ENCODE peak calls at places on chromosomes 11 and 22, in four cellular contexts. A is right lobe of liver, S is fibroblast of lung, J is HL-60. E is an unnamed sample.

GRCh38 chr11:20672575-20672974 is 3.2 kb downstream of the NELL1 start:
- DNase-seq in A (no peak), S (no peak), J (no peak), E (peak)

GRCh38 chr22:39920134-39920743 is 19.4 kb downstream of the GRAP2 start:
- DNase-seq in A (no peak), S (no peak), J (no peak), E (no peak)

GRCh38 chr22:41092847-41093371 is 517 bp downstream of the EP300 start:
- DNase-seq in A (peak), S (peak), J (peak), E (peak)

GRCh38 chr22:43498856-43499253 is 87.0 kb downstream of the MPPED1 start:
- DNase-seq in A (no peak), S (no peak), J (no peak), E (no peak)

GRCh38 chr22:20024225-20025087 is 3.5 kb downstream of the TANGO2 start:
- DNase-seq in A (no peak), S (no peak), J (no peak), E (no peak)

GRCh38 chr11:47858169-47858543 is 10.0 kb upstream of the NUP160 start:
- DNase-seq in A (no peak), S (peak), J (no peak), E (peak)

GRCh38 chr22:29359469-29359868 is 28.9 kb downstream of the AP1B1 start:
- DNase-seq in A (peak), S (peak), J (no peak), E (peak)

GRCh38 chr11:3738241-3738640 is 59.1 kb downstream of the NUP98 start:
- DNase-seq in A (no peak), S (peak), J (no peak), E (no peak)

GRCh38 chr22:36351921-36352774 is 35.6 kb downstream of the MYH9 start:
- DNase-seq in A (peak), S (peak), J (no peak), E (peak)

GRCh38 chr22:42229455-42230149 is 40.9 kb downstream of the TCF20 start:
- DNase-seq in A (no peak), S (peak), J (no peak), E (no peak)

GRCh38 chr11:102577182-102577581 is 46.6 kb upstream of the MMP7 start:
- DNase-seq in A (no peak), S (peak), J (peak), E (peak)

GRCh38 chr11:10076458-10077141 is 217.4 kb downstream of the SBF2 start:
- DNase-seq in A (peak), S (peak), J (peak), E (peak)

GRCh38 chr11:126378763-126379162 is 23.3 kb downstream of the ST3GAL4 start:
- DNase-seq in A (no peak), S (no peak), J (no peak), E (peak)

GRCh38 chr22:46047841-46048595 is 71.1 kb upstream of the WNT7B start:
- DNase-seq in A (peak), S (no peak), J (no peak), E (no peak)

GRCh38 chr11:1263036-1263435 is 40.2 kb downstream of the MUC5B start:
- DNase-seq in A (no peak), S (no peak), J (no peak), E (no peak)

GRCh38 chr22:30347255-30347892 is 9.3 kb downstream of the SF3A1 start:
- DNase-seq in A (no peak), S (no peak), J (no peak), E (no peak)

DNA sequence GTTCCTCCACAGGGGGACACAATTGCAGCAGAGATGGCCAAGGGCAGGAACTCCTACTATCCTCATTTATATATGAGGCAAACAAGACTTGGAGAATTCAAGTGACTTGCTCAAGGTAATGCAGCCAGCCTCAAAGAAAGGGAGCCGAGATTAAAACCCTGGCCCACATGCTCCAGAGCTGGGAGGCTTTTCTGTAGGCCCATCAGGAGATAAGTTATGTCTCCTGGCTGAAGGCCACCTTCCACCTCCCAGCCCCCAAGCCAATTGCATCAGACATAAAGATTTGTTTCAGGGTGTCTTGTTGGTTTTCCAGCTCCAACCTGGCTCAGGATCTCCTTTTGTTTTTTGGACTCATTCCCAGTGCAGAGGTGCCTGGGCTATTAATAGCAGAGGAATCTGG is 59.5 kb downstream of the SMIM38 start:
- DNase-seq in A (no peak), S (no peak), J (no peak), E (no peak)
- TF ChIP-seq CTCF in A (no peak), S (no peak), J (no peak), E (no peak)

GRCh38 chr11:85717360-85717927 is 31.4 kb upstream of the CCDC89 start:
- DNase-seq in A (no peak), S (no peak), J (no peak), E (no peak)
- H3K4me3 ChIP-seq in A (no peak), S (peak), J (no peak), E (no peak)

DNA sequence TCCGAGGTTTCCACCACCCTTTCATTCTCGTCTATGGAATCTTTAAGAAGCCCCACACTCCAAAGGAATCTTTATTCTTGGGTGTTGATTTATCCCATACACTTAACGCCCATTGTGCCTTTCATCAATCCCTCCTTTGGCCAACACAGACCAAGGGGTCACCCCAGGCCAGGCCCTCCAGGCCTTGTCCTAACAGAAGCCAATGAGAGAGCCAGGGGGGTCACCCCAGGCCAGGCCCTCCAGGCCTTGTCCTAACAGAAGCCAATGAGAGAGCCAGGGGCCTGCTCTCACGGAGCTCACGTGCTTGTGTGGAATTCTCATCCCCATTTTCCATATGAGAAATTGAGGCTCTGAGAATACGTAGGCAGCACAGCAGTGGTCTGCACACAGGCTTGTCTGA is 47.9 kb upstream of the TIMP3 start:
- DNase-seq in A (no peak), S (no peak), J (no peak), E (no peak)
- H3K27ac ChIP-seq in A (no peak), S (no peak), J (no peak), E (no peak)

GRCh38 chr22:37420656-37421467 is 6.4 kb downstream of the ELFN2 start:
- DNase-seq in A (no peak), S (peak), J (no peak), E (no peak)
- TF ChIP-seq CTCF in A (no peak), S (no peak), J (no peak), E (no peak)

GRCh38 chr11:72594493-72595291 is 79.5 kb downstream of the PDE2A start:
- DNase-seq in A (no peak), S (no peak), J (no peak), E (no peak)
- H3K4me3 ChIP-seq in A (no peak), S (no peak), J (no peak), E (no peak)

E was measured in cardiac muscle cell.